ENCODE peak calls at places on chromosomes 2 and 18, in ten cellular contexts. R, G, V, B, F, H, J, P, K and U are unnamed samples.
A peak's percentile ranks its signal among the peaks of the same experiment; 100 is the strongest.

GRCh38 chr2:164150601-164151000 is 414.8 kb upstream of the FIGN start:
- DNase-seq in R (no peak), G (no peak), V (no peak), B (no peak), F (no peak), H (no peak), J (no peak), P (no peak), K (no peak), U (no peak)

GRCh38 chr2:157443795-157444642 is at the start of gene CYTIP:
- DNase-seq in R (no peak), G (peak; percentile 49), V (no peak), B (no peak), F (peak; percentile 36), H (peak; percentile 32), J (no peak), P (no peak), K (peak; percentile 36), U (peak; percentile 74)

GRCh38 chr18:711330-711692 is 1.1 kb downstream of the ENOSF1 start:
- DNase-seq in R (no peak), G (no peak), V (peak; percentile 3), B (no peak), F (no peak), H (peak; percentile 21), J (no peak), P (no peak), K (no peak), U (no peak)

GRCh38 chr2:178860551-178860950 is 53.3 kb upstream of the TTN start:
- DNase-seq in R (no peak), G (no peak), V (no peak), B (no peak), F (peak; percentile 77), H (peak; percentile 84), J (no peak), P (no peak), K (no peak), U (no peak)

GRCh38 chr2:33946198-33946597 is 347.1 kb upstream of the FAM98A start:
- DNase-seq in R (no peak), G (no peak), V (no peak), B (no peak), F (no peak), H (no peak), J (no peak), P (no peak), K (no peak), U (no peak)

GRCh38 chr2:235268535-235268934 is 225.3 kb upstream of the AGAP1 start:
- DNase-seq in R (peak; percentile 54), G (no peak), V (no peak), B (no peak), F (no peak), H (no peak), J (peak; percentile 64), P (no peak), K (no peak), U (no peak)

GRCh38 chr2:113217455-113218282 is 43.9 kb downstream of the PSD4 start:
- DNase-seq in R (no peak), G (no peak), V (peak; percentile 33), B (peak; percentile 54), F (peak; percentile 54), H (no peak), J (peak; percentile 39), P (no peak), K (no peak), U (no peak)

GRCh38 chr2:73022024-73022568 is 49.4 kb downstream of the SFXN5 start:
- DNase-seq in R (no peak), G (no peak), V (no peak), B (no peak), F (no peak), H (no peak), J (no peak), P (no peak), K (no peak), U (no peak)

GRCh38 chr2:207200136-207200535 is 34.4 kb upstream of the KLF7 start:
- DNase-seq in R (no peak), G (no peak), V (peak; percentile 85), B (no peak), F (no peak), H (no peak), J (no peak), P (no peak), K (no peak), U (no peak)

GRCh38 chr2:179677148-179677688 is 184.2 kb downstream of the ZNF385B start:
- DNase-seq in R (no peak), G (no peak), V (no peak), B (no peak), F (no peak), H (no peak), J (no peak), P (no peak), K (no peak), U (no peak)

GRCh38 chr2:99697811-99698568 is 208.2 kb upstream of the REV1 start:
- DNase-seq in R (peak; percentile 98), G (no peak), V (no peak), B (peak; percentile 70), F (peak; percentile 43), H (peak; percentile 14), J (peak; percentile 99), P (peak; percentile 70), K (peak; percentile 38), U (no peak)

GRCh38 chr18:3867768-3868445 is 417.9 kb downstream of the TGIF1 start:
- DNase-seq in R (no peak), G (no peak), V (no peak), B (no peak), F (no peak), H (no peak), J (peak; percentile 17), P (no peak), K (no peak), U (no peak)

DNA sequence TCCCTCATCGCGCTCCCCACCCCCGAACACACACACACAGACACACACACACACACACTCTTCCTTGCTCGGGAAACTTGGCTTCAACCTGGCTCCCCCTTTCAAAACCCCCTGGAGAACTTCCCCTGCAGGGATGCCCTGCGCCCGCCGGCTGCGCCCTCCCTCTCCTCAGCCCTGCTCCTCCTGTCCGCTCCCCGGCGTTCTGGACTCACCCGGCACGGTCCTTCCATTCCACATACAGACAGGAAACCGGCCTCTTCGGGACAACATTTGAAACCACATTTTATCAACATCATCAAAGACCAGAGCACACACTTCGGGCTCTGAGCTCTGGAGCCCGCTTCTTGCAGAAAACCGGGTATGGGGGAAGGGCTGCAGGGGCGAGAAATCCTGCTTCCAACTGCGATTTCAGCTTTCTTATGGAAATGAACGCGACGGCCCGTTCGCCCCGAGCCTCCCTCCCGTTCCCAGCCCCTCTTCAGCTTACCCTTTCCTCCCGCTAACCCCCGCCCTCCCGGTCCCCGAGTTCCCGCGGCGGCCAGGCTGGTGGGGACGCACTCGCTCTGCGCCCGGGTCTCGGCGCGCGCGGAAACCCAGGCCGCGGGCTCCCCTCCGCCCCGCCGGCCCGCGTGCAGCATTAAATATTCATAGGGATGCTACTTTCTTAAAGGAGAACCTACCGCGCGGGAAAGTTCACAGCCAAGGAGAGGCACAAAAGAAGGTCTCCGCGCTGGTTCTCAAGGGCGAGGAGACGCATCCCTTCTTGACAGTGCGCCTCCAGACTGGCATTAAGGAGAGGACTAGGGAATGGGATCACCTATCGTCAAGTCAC is 18.3 kb downstream of the POU3F3 start:
- DNase-seq in R (peak; percentile 35), G (no peak), V (peak; percentile 76), B (no peak), F (no peak), H (no peak), J (peak; percentile 50), P (no peak), K (no peak), U (no peak)
- H3K4me3 ChIP-seq in R (peak overlapping the region; percentile 66), G (peak overlapping the region; percentile 62), V (peak overlapping the region; percentile 88), B (no peak overlapping the region), F (peak overlapping the region; percentile 59), H (no peak overlapping the region), J (no peak overlapping the region), P (no peak overlapping the region), K (no peak overlapping the region), U (no peak overlapping the region)

GRCh38 chr18:46282177-46282570 is 178.0 kb downstream of the HAUS1 start:
- DNase-seq in R (no peak), G (no peak), V (no peak), B (no peak), F (no peak), H (no peak), J (no peak), P (no peak), K (no peak), U (no peak)
- TF ChIP-seq CTCF in R (no peak), G (no peak), V (no peak), B (no peak), F (no peak), H (no peak), J (no peak), P (no peak), K (no peak), U (no peak)

GRCh38 chr2:45869165-45869501 is 217.7 kb downstream of the PRKCE start:
- DNase-seq in R (peak; percentile 60), G (no peak), V (no peak), B (no peak), F (no peak), H (no peak), J (peak; percentile 71), P (no peak), K (no peak), U (no peak)

GRCh38 chr2:45872211-45872610 is 220.7 kb downstream of the PRKCE start:
- DNase-seq in R (no peak), G (no peak), V (no peak), B (no peak), F (no peak), H (peak; percentile 80), J (peak; percentile 30), P (no peak), K (no peak), U (no peak)

GRCh38 chr2:45871541-45871940 is 220.1 kb downstream of the PRKCE start:
- DNase-seq in R (no peak), G (no peak), V (no peak), B (no peak), F (no peak), H (no peak), J (no peak), P (no peak), K (no peak), U (no peak)

GRCh38 chr2:45867800-45868199 is 216.3 kb downstream of the PRKCE start:
- DNase-seq in R (no peak), G (no peak), V (no peak), B (no peak), F (no peak), H (no peak), J (no peak), P (no peak), K (no peak), U (no peak)

DNA sequence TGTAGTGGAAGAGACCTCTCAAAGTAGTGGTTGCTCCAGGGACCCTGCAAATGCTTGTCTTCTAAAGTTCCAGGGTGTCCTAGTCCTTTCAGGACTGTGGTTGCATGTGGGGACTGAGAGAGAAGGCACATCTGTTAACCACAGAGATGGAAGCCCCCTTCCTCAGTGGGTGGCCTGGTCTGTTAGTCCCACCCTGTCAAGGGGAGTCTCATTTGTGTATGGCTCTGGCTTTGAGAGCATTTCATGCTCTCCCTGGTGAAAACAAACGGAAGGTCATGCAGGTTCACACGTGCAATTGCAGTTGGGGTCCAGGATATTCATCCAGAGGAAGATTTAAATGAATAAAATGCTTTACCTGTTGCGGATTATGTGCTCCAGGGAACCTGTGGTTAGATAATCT is 219.6 kb downstream of the PRKCE start:
- DNase-seq in R (no peak), G (no peak), V (no peak), B (no peak), F (no peak), H (no peak), J (no peak), P (no peak), K (no peak), U (no peak)
- H3K36me3 ChIP-seq in R (no peaks in the 10 kb centered on the region), G (no peaks in the 10 kb centered on the region), V (peaks cover 3% of the 10 kb centered on the region), B (no peaks in the 10 kb centered on the region), F (no peaks in the 10 kb centered on the region), H (no peaks in the 10 kb centered on the region), J (no peaks in the 10 kb centered on the region), P (no peaks in the 10 kb centered on the region), K (no peaks in the 10 kb centered on the region), U (no peaks in the 10 kb centered on the region)

GRCh38 chr2:54360055-54360792 is 95.9 kb upstream of the SPTBN1 start:
- DNase-seq in R (peak; percentile 77), G (no peak), V (no peak), B (no peak), F (peak; percentile 67), H (peak; percentile 78), J (peak; percentile 79), P (peak; percentile 60), K (peak; percentile 37), U (no peak)
- H3K4me3 ChIP-seq in R (no peak overlapping the region), G (no peak overlapping the region), V (no peak overlapping the region), B (no peak overlapping the region), F (peak overlapping the region; percentile 27), H (no peak overlapping the region), J (peak overlapping the region; percentile 34), P (no peak overlapping the region), K (no peak overlapping the region), U (no peak overlapping the region)